ENCODE peak calls at places on chromosomes 12 and 14, in five cellular contexts. P, T, A, M and G are unnamed samples.

GRCh38 chr12:89267404-89267803 is 84.9 kb downstream of the DUSP6 start:
- DNase-seq in P (no peak), T (no peak), M (no peak), A (no peak), G (peak)

GRCh38 chr12:66740257-66740656 is 61.4 kb upstream of the GRIP1 start:
- DNase-seq in M (no peak), T (no peak), A (no peak), P (no peak), G (no peak)

GRCh38 chr12:95571369-95571768 is 20.1 kb upstream of the USP44 start:
- DNase-seq in A (no peak), P (no peak), T (no peak), M (no peak), G (no peak)

GRCh38 chr12:46677749-46678148 is 148.0 kb downstream of the SLC38A4 start:
- DNase-seq in P (no peak), T (no peak), A (no peak), M (peak), G (peak)

GRCh38 chr14:79809849-79810612 is 401.3 kb downstream of the DIO2 start:
- DNase-seq in M (no peak), P (no peak), T (no peak), A (no peak), G (no peak)

GRCh38 chr14:67722293-67722692 is 20.6 kb downstream of the RDH12 start:
- DNase-seq in T (no peak), M (no peak), A (no peak), P (no peak), G (no peak)

GRCh38 chr12:111775205-111776193 is 8.8 kb downstream of the ALDH2 start:
- DNase-seq in M (peak), P (peak), T (no peak), A (no peak), G (peak)

GRCh38 chr14:54166049-54166950 is 209.7 kb upstream of the BMP4 start:
- DNase-seq in P (no peak), M (peak), T (no peak), A (no peak), G (peak)

GRCh38 chr12:33429468-33429867 is 10.2 kb downstream of the SYT10 start:
- DNase-seq in A (no peak), P (no peak), T (no peak), M (no peak), G (no peak)

GRCh38 chr12:97899956-97900355 is 437.4 kb downstream of the RMST start:
- DNase-seq in M (no peak), A (no peak), T (no peak), P (no peak), G (no peak)

GRCh38 chr14:91649930-91650329 is 82.0 kb downstream of the CATSPERB start:
- DNase-seq in A (no peak), M (peak), T (no peak), P (peak), G (peak)

GRCh38 chr12:83003026-83003425 is 316.3 kb downstream of the TMTC2 start:
- DNase-seq in T (no peak), P (no peak), M (no peak), A (no peak), G (no peak)

GRCh38 chr12:4421590-4422031 is 24.0 kb downstream of the FGF6 start:
- DNase-seq in A (no peak), M (peak), P (peak), T (no peak), G (peak)

GRCh38 chr12:49673446-49674317 is 33.5 kb downstream of the FMNL3 start:
- DNase-seq in T (peak), A (peak), M (peak), P (no peak), G (peak)